ENCODE peak calls at places on chromosomes 4 and X, in four cellular contexts. One of them, this sample, is unnamed.

GRCh38 chr4:184313058-184313709 is 95.5 kb upstream of the ENPP6 start:
- DNase-seq in hepatocyte: no peak
- DNase-seq in right cardiac atrium: no peak
- DNase-seq in caudate nucleus: no peak
- DNase-seq in this sample: no peak

GRCh38 chr4:138175337-138175794 is 66.8 kb downstream of the SLC7A11 start:
- DNase-seq in hepatocyte: peak; percentile 81
- DNase-seq in right cardiac atrium: no peak
- DNase-seq in caudate nucleus: no peak
- DNase-seq in this sample: peak; percentile 18

GRCh38 chr4:6773106-6773505 is 9.4 kb upstream of the KIAA0232 start:
- DNase-seq in hepatocyte: no peak
- DNase-seq in right cardiac atrium: no peak
- DNase-seq in caudate nucleus: no peak
- DNase-seq in this sample: no peak

GRCh38 chrX:39650883-39651282 is 446.9 kb downstream of the BCOR start:
- DNase-seq in hepatocyte: no peak
- DNase-seq in right cardiac atrium: no peak
- DNase-seq in caudate nucleus: no peak
- DNase-seq in this sample: no peak

GRCh38 chr4:138090145-138090917 is 151.8 kb downstream of the SLC7A11 start:
- DNase-seq in hepatocyte: peak; percentile 82
- DNase-seq in right cardiac atrium: no peak
- DNase-seq in caudate nucleus: no peak
- DNase-seq in this sample: peak; percentile 88

GRCh38 chrX:20265726-20266681 is 705 bp downstream of the RPS6KA3 start:
- DNase-seq in hepatocyte: peak; percentile 55
- DNase-seq in right cardiac atrium: peak; percentile 66
- DNase-seq in caudate nucleus: no peak
- DNase-seq in this sample: no peak

GRCh38 chr4:140256335-140256734 is 102.4 kb upstream of the MAML3 start:
- DNase-seq in hepatocyte: peak; percentile 52
- DNase-seq in right cardiac atrium: no peak
- DNase-seq in caudate nucleus: no peak
- DNase-seq in this sample: no peak

GRCh38 chr4:102789317-102789717 is 28.5 kb upstream of the MANBA start:
- DNase-seq in hepatocyte: peak; percentile 15
- DNase-seq in right cardiac atrium: no peak
- DNase-seq in caudate nucleus: no peak
- DNase-seq in this sample: peak; percentile 84

GRCh38 chr4:82957045-82957444 is 53.6 kb downstream of the LIN54 start:
- DNase-seq in hepatocyte: no peak
- DNase-seq in right cardiac atrium: no peak
- DNase-seq in caudate nucleus: no peak
- DNase-seq in this sample: no peak

GRCh38 chrX:39260965-39261364 is 459.7 kb downstream of the MID1IP1 start:
- DNase-seq in hepatocyte: no peak
- DNase-seq in right cardiac atrium: no peak
- DNase-seq in caudate nucleus: no peak
- DNase-seq in this sample: no peak

GRCh38 chrX:57977992-57978391 is 67.7 kb upstream of the ZXDA start:
- DNase-seq in hepatocyte: no peak
- DNase-seq in right cardiac atrium: no peak
- DNase-seq in caudate nucleus: no peak
- DNase-seq in this sample: no peak

GRCh38 chrX:9532349-9532748 is 67.5 kb downstream of the TBL1X start:
- DNase-seq in hepatocyte: no peak
- DNase-seq in right cardiac atrium: peak; percentile 77
- DNase-seq in caudate nucleus: no peak
- DNase-seq in this sample: peak; percentile 80

GRCh38 chr4:38046735-38047487 is 86.7 kb downstream of the PTTG2 start:
- DNase-seq in hepatocyte: no peak
- DNase-seq in right cardiac atrium: no peak
- DNase-seq in caudate nucleus: no peak
- DNase-seq in this sample: peak; percentile 77

GRCh38 chrX:22063284-22063683 is 31.2 kb downstream of the PHEX start:
- DNase-seq in hepatocyte: no peak
- DNase-seq in right cardiac atrium: no peak
- DNase-seq in caudate nucleus: no peak
- DNase-seq in this sample: peak; percentile 38

GRCh38 chr4:142126890-142127497 is 490.6 kb downstream of the IL15 start:
- DNase-seq in hepatocyte: peak; percentile 75
- DNase-seq in right cardiac atrium: no peak
- DNase-seq in caudate nucleus: no peak
- DNase-seq in this sample: peak; percentile 85

GRCh38 chr4:140069068-140069467 is 84.9 kb downstream of the MAML3 start:
- DNase-seq in hepatocyte: no peak
- DNase-seq in right cardiac atrium: peak; percentile 58
- DNase-seq in caudate nucleus: no peak
- DNase-seq in this sample: peak; percentile 75

GRCh38 chr4:78776031-78776728 is at the start of gene BMP2K:
- DNase-seq in hepatocyte: peak; percentile 93
- DNase-seq in right cardiac atrium: peak; percentile 94
- DNase-seq in caudate nucleus: peak; percentile 65
- DNase-seq in this sample: peak; percentile 87

GRCh38 chrX:1281511-1281910 is 12.9 kb downstream of the CSF2RA start:
- DNase-seq in hepatocyte: no peak
- DNase-seq in right cardiac atrium: no peak
- DNase-seq in caudate nucleus: no peak
- DNase-seq in this sample: no peak

GRCh38 chr4:88600129-88600849 is 8.0 kb downstream of the HERC3 start:
- DNase-seq in hepatocyte: no peak
- DNase-seq in right cardiac atrium: no peak
- DNase-seq in caudate nucleus: no peak
- DNase-seq in this sample: no peak

GRCh38 chrX:25337841-25338240 is 322.1 kb upstream of the ARX start:
- DNase-seq in hepatocyte: no peak
- DNase-seq in right cardiac atrium: no peak
- DNase-seq in caudate nucleus: no peak
- DNase-seq in this sample: no peak

GRCh38 chr4:6716958-6717655 is 1.1 kb downstream of the BLOC1S4 start:
- DNase-seq in hepatocyte: no peak
- DNase-seq in right cardiac atrium: no peak
- DNase-seq in caudate nucleus: no peak
- DNase-seq in this sample: no peak

GRCh38 chr4:2761035-2761923 is 5.1 kb upstream of the TNIP2 start:
- DNase-seq in hepatocyte: peak; percentile 80
- DNase-seq in right cardiac atrium: no peak
- DNase-seq in caudate nucleus: no peak
- DNase-seq in this sample: peak; percentile 21

GRCh38 chrX:15269618-15270521 is at the start of gene ASB9:
- DNase-seq in hepatocyte: peak; percentile 74
- DNase-seq in right cardiac atrium: no peak
- DNase-seq in caudate nucleus: no peak
- DNase-seq in this sample: peak; percentile 15

GRCh38 chrX:20271730-20272129 is 5.0 kb upstream of the RPS6KA3 start:
- DNase-seq in hepatocyte: no peak
- DNase-seq in right cardiac atrium: no peak
- DNase-seq in caudate nucleus: no peak
- DNase-seq in this sample: no peak

GRCh38 chr4:184028571-184028996 is 123.5 kb downstream of the STOX2 start:
- DNase-seq in hepatocyte: no peak
- DNase-seq in right cardiac atrium: no peak
- DNase-seq in caudate nucleus: no peak
- DNase-seq in this sample: no peak

GRCh38 chrX:13381514-13381913 is 61.7 kb upstream of the ATXN3L start:
- DNase-seq in hepatocyte: no peak
- DNase-seq in right cardiac atrium: no peak
- DNase-seq in caudate nucleus: no peak
- DNase-seq in this sample: no peak

GRCh38 chr4:89640620-89641366 is 196.2 kb downstream of the SNCA start:
- DNase-seq in hepatocyte: peak; percentile 87
- DNase-seq in right cardiac atrium: peak; percentile 55
- DNase-seq in caudate nucleus: no peak
- DNase-seq in this sample: peak; percentile 86

GRCh38 chr4:184818216-184818564 is 7.6 kb downstream of the ACSL1 start:
- DNase-seq in hepatocyte: no peak
- DNase-seq in right cardiac atrium: no peak
- DNase-seq in caudate nucleus: no peak
- DNase-seq in this sample: no peak

GRCh38 chr4:5165419-5166369 is 114.4 kb downstream of the STK32B start:
- DNase-seq in hepatocyte: peak; percentile 17
- DNase-seq in right cardiac atrium: no peak
- DNase-seq in caudate nucleus: no peak
- DNase-seq in this sample: peak; percentile 29

GRCh38 chr4:83851261-83852084 is 315.6 kb downstream of the GPAT3 start:
- DNase-seq in hepatocyte: peak; percentile 12
- DNase-seq in right cardiac atrium: no peak
- DNase-seq in caudate nucleus: no peak
- DNase-seq in this sample: no peak

GRCh38 chrX:11481035-11481434 is 184.7 kb downstream of the ARHGAP6 start:
- DNase-seq in hepatocyte: no peak
- DNase-seq in right cardiac atrium: no peak
- DNase-seq in caudate nucleus: no peak
- DNase-seq in this sample: no peak

GRCh38 chr4:148795156-148795864 is 353.1 kb upstream of the NR3C2 start:
- DNase-seq in hepatocyte: peak; percentile 59
- DNase-seq in right cardiac atrium: peak; percentile 42
- DNase-seq in caudate nucleus: no peak
- DNase-seq in this sample: peak; percentile 66

GRCh38 chrX:130174051-130174704 is 2.4 kb downstream of the RAB33A start:
- DNase-seq in hepatocyte: no peak
- DNase-seq in right cardiac atrium: peak; percentile 74
- DNase-seq in caudate nucleus: peak; percentile 9
- DNase-seq in this sample: no peak

GRCh38 chrX:56783450-56783831 is 54.4 kb downstream of the NBDY start:
- DNase-seq in hepatocyte: no peak
- DNase-seq in right cardiac atrium: peak; percentile 92
- DNase-seq in caudate nucleus: peak; percentile 81
- DNase-seq in this sample: no peak

GRCh38 chrX:113726466-113726865 is 857.4 kb upstream of the HTR2C start:
- DNase-seq in hepatocyte: no peak
- DNase-seq in right cardiac atrium: no peak
- DNase-seq in caudate nucleus: no peak
- DNase-seq in this sample: no peak
- H3K27ac ChIP-seq in hepatocyte: no peak overlapping the region
- H3K27ac ChIP-seq in right cardiac atrium: no peak overlapping the region
- H3K27ac ChIP-seq in caudate nucleus: no peak overlapping the region
- H3K27ac ChIP-seq in this sample: no peak overlapping the region

DNA sequence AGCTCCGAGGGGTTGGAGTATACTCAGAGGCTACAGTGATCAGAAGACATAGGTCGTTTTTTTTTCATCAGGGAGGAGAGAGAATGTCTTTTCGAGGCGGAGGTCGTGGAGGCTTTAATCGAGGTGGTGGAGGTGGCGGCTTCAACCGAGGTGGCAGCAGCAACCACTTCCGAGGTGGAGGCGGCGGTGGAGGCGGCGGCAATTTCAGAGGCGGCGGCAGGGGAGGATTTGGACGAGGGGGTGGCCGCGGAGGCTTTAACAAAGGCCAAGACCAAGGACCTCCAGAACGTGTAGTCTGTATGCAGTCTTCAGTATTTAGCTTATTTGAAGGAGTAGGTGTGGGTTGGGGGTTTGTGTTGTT is 500 bp downstream of the GAR1 start:
- DNase-seq in hepatocyte: peak; percentile 11
- DNase-seq in right cardiac atrium: no peak
- DNase-seq in caudate nucleus: no peak
- DNase-seq in this sample: no peak
- H3K27ac ChIP-seq in hepatocyte: peak overlapping the region; percentile 94
- H3K27ac ChIP-seq in right cardiac atrium: no peak overlapping the region
- H3K27ac ChIP-seq in caudate nucleus: no peak overlapping the region
- H3K27ac ChIP-seq in this sample: peak overlapping the region; percentile 84

DNA sequence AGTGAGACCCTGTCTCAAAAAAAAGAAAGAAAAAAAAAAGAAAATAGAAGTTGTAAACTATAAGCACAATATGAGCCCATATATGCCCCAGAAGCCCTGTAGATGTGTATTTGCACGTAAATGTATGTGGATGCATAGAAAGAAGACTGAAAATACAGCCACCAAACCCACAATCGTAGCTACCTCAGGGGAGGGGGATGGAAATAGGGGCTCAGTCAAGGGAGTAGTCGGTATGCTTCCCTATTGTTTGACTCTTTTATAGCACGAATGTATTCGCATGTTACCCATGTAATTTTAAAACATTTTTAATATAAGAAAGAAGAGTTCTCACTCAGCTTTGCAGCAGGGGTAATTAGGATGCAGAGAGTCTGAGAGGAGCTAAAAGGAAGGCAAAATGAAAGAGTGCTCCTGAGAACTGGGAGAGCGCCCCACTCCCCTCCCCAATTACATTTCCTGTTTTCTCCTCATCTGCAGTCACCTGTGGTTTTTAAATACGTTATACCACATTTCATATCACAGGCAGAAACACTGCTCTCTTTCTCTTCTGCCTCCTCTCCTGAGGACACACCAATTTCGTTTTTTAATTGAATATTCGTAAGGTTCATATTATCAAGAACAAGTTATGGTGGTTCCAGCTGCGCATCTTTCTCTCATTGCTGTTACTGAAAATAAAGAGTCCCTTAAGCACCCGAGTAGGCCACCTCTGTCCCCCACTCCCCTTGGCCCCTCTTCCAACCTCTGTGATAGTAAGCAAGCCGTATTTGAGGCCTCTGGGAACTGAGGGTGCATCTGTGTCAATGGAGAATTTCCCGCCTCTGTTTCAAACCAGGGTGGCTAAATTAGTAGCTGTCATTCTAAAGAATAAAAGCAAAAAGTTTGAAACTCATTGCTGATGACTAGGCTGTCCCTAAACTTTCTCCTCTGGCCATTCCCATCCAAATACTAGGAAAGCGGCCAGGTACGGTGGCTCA is 10.7 kb downstream of the SEPTIN6 start:
- DNase-seq in hepatocyte: no peak
- DNase-seq in right cardiac atrium: no peak
- DNase-seq in caudate nucleus: no peak
- DNase-seq in this sample: no peak
- H3K27ac ChIP-seq in hepatocyte: no peak overlapping the region
- H3K27ac ChIP-seq in right cardiac atrium: no peak overlapping the region
- H3K27ac ChIP-seq in caudate nucleus: no peak overlapping the region
- H3K27ac ChIP-seq in this sample: no peak overlapping the region

GRCh38 chr4:106595906-106596305 is 227.3 kb upstream of the GIMD1 start:
- DNase-seq in hepatocyte: no peak
- DNase-seq in right cardiac atrium: no peak
- DNase-seq in caudate nucleus: no peak
- DNase-seq in this sample: no peak

GRCh38 chr4:106588906-106589305 is 220.3 kb upstream of the GIMD1 start:
- DNase-seq in hepatocyte: no peak
- DNase-seq in right cardiac atrium: no peak
- DNase-seq in caudate nucleus: no peak
- DNase-seq in this sample: no peak

GRCh38 chr4:106594291-106594952 is 225.8 kb upstream of the GIMD1 start:
- DNase-seq in hepatocyte: no peak
- DNase-seq in right cardiac atrium: no peak
- DNase-seq in caudate nucleus: no peak
- DNase-seq in this sample: no peak
- H3K27ac ChIP-seq in hepatocyte: no peak overlapping the region
- H3K27ac ChIP-seq in right cardiac atrium: no peak overlapping the region
- H3K27ac ChIP-seq in caudate nucleus: no peak overlapping the region
- H3K27ac ChIP-seq in this sample: no peak overlapping the region

GRCh38 chr4:81491943-81492342 is 20.2 kb upstream of the RASGEF1B start:
- DNase-seq in hepatocyte: no peak
- DNase-seq in right cardiac atrium: no peak
- DNase-seq in caudate nucleus: no peak
- DNase-seq in this sample: peak; percentile 91
- H3K27ac ChIP-seq in hepatocyte: no peak overlapping the region
- H3K27ac ChIP-seq in right cardiac atrium: no peak overlapping the region
- H3K27ac ChIP-seq in caudate nucleus: no peak overlapping the region
- H3K27ac ChIP-seq in this sample: no peak overlapping the region